ENCODE peak calls at places on chromosomes 5 and 9, in eight cellular contexts. Z is CD14-positive monocyte, A is LoVo, S is HTR-8/SVneo, V is HFF-Myc, D is heart left ventricle, F is A172, E is Daoy. X is an unnamed sample.

GRCh38 chr5:146494656-146495055 is 21.3 kb downstream of the GPR151 start:
- DNase-seq in D (no peak), V (no peak), F (no peak), A (no peak), S (no peak), E (no peak), Z (no peak), X (no peak)

GRCh38 chr9:87193925-87194380 is 246.6 kb upstream of the GAS1 start:
- DNase-seq in F (peak; percentile 62), A (no peak), D (no peak), S (no peak), E (peak; percentile 89), Z (no peak), V (peak; percentile 97), X (no peak)

GRCh38 chr5:10775646-10776045 is 14.6 kb upstream of the DAP start:
- DNase-seq in E (no peak), A (no peak), S (no peak), V (no peak), F (no peak), D (no peak), Z (no peak), X (peak; percentile 36)

GRCh38 chr9:38432922-38433510 is 8.8 kb upstream of the IGFBPL1 start:
- DNase-seq in D (no peak), E (peak; percentile 38), F (peak; percentile 16), S (no peak), V (peak; percentile 7), A (peak; percentile 41), Z (no peak), X (no peak)

GRCh38 chr9:126844085-126844484 is 16.4 kb upstream of the ZBTB34 start:
- DNase-seq in S (peak; percentile 72), A (peak; percentile 25), D (no peak), Z (no peak), E (peak; percentile 93), F (peak; percentile 97), V (peak; percentile 79), X (no peak)

GRCh38 chr5:103211858-103212500 is 46.6 kb upstream of the MACIR start:
- DNase-seq in F (no peak), E (no peak), Z (no peak), A (no peak), D (no peak), S (no peak), V (no peak), X (no peak)

GRCh38 chr9:112348257-112348992 is 15.0 kb upstream of the PTBP3 start:
- DNase-seq in D (peak; percentile 88), Z (peak; percentile 69), E (peak; percentile 89), V (no peak), S (no peak), A (peak; percentile 50), F (peak; percentile 77), X (peak; percentile 84)

GRCh38 chr9:28365736-28366135 is 792.5 kb upstream of the C9orf72 start:
- DNase-seq in D (no peak), Z (no peak), S (no peak), A (no peak), F (no peak), E (no peak), V (no peak), X (no peak)

GRCh38 chr5:71658916-71659661 is 60.0 kb upstream of the CARTPT start:
- DNase-seq in S (no peak), F (no peak), V (no peak), D (no peak), A (no peak), Z (no peak), E (no peak), X (no peak)

GRCh38 chr5:147223951-147224791 is 10.7 kb upstream of the STK32A start:
- DNase-seq in D (no peak), Z (no peak), F (peak; percentile 61), A (peak; percentile 18), E (peak; percentile 51), S (peak; percentile 27), V (peak; percentile 6), X (no peak)

GRCh38 chr9:111728617-111729366 is 65.9 kb downstream of the SHOC1 start:
- DNase-seq in A (peak; percentile 88), E (peak; percentile 89), V (peak; percentile 80), D (no peak), Z (no peak), F (peak; percentile 91), S (peak; percentile 22), X (no peak)

GRCh38 chr9:72337286-72337685 is 27.7 kb downstream of the ZFAND5 start:
- DNase-seq in D (no peak), E (no peak), V (no peak), A (no peak), S (no peak), Z (no peak), F (no peak), X (no peak)

GRCh38 chr9:89794918-89795317 is 190.1 kb downstream of the GADD45G start:
- DNase-seq in D (no peak), Z (no peak), S (no peak), A (no peak), F (no peak), E (no peak), V (no peak), X (no peak)

GRCh38 chr5:90598300-90598699 is 39.7 kb downstream of the ADGRV1 start:
- DNase-seq in V (no peak), S (no peak), F (no peak), Z (no peak), D (no peak), E (no peak), A (no peak), X (no peak)

GRCh38 chr5:103617090-103617489 is 54.5 kb upstream of the NUDT12 start:
- DNase-seq in S (no peak), Z (no peak), E (no peak), F (no peak), V (no peak), A (no peak), D (no peak), X (no peak)

GRCh38 chr5:72282878-72283277 is 37.2 kb downstream of the MRPS27 start:
- DNase-seq in Z (no peak), E (peak; percentile 3), S (no peak), A (peak; percentile 37), F (peak; percentile 31), D (no peak), V (no peak), X (no peak)

GRCh38 chr9:26833792-26834191 is 58.8 kb downstream of the CAAP1 start:
- DNase-seq in D (no peak), F (peak; percentile 16), S (no peak), Z (no peak), V (peak; percentile 47), A (no peak), E (no peak), X (no peak)

GRCh38 chr5:6766558-6767191 is 53.4 kb downstream of the TENT4A start:
- DNase-seq in V (peak; percentile 79), F (peak; percentile 98), E (peak; percentile 98), A (peak; percentile 96), D (peak; percentile 94), Z (peak; percentile 98), S (peak; percentile 97), X (no peak)

GRCh38 chr9:125189011-125189360 is 617 bp downstream of the PPP6C start:
- DNase-seq in V (no peak), D (no peak), A (no peak), E (peak; percentile 24), Z (peak; percentile 59), S (no peak), F (no peak), X (peak; percentile 69)

GRCh38 chr9:28024616-28025147 is 451.4 kb upstream of the C9orf72 start:
- DNase-seq in D (no peak), Z (no peak), E (no peak), A (no peak), F (no peak), V (no peak), S (no peak), X (no peak)

GRCh38 chr5:179194201-179194910 is 134.2 kb downstream of the ZNF354C start:
- DNase-seq in A (no peak), V (no peak), D (no peak), F (no peak), S (no peak), Z (no peak), E (no peak), X (no peak)

GRCh38 chr5:139383275-139383992 is at the start of gene SLC23A1:
- DNase-seq in D (peak; percentile 17), F (no peak), A (peak; percentile 39), Z (no peak), E (no peak), S (no peak), V (no peak), X (no peak)

GRCh38 chr5:177123789-177124485 is 9.6 kb upstream of the NSD1 start:
- DNase-seq in D (no peak), Z (peak; percentile 11), E (no peak), V (no peak), A (no peak), F (no peak), S (no peak), X (no peak)

GRCh38 chr5:177116631-177117373 is 16.8 kb upstream of the NSD1 start:
- DNase-seq in D (peak; percentile 93), E (peak; percentile 54), S (no peak), Z (peak; percentile 81), F (no peak), A (no peak), V (no peak), X (peak; percentile 74)

GRCh38 chr5:1103093-1103492 is 8.8 kb downstream of the SLC12A7 start:
- DNase-seq in V (no peak), A (no peak), S (no peak), D (no peak), E (no peak), F (no peak), Z (no peak), X (no peak)